ENCODE peak calls at places on chromosomes 2 and 18, in four cellular contexts. K is NCI-H2171 treated with DMSO at 0.1 percent for 48 hours; N is occipital lobe; L is stimulated activated naive B cell treated with anti-CD40 and anti-IgM and Interleukin-4, amounts not matched to agents 10 μg/mL and 1 μg/mL and 100 μg/mL, for 72 hours. J is an unnamed sample.

GRCh38 chr2:157874997-157875719 is 972 bp downstream of the ACVR1 start:
- DNase-seq in L (no peak), N (peak), K (peak), J (peak)

GRCh38 chr18:29853126-29853525 is 1189.4 kb downstream of the DSC3 start:
- DNase-seq in N (no peak), K (no peak), L (no peak), J (no peak)

GRCh38 chr2:6924918-6925194 is 7.6 kb downstream of the RNF144A start:
- DNase-seq in K (no peak), N (no peak), L (no peak), J (no peak)

GRCh38 chr18:59079264-59079972 is 60.3 kb upstream of the SEC11C start:
- DNase-seq in N (no peak), K (peak), L (no peak), J (no peak)

GRCh38 chr2:124001681-124002080 is 23.4 kb upstream of the CNTNAP5 start:
- DNase-seq in K (peak), L (no peak), N (no peak), J (no peak)

GRCh38 chr2:15074319-15074718 is 441.8 kb downstream of the LRATD1 start:
- DNase-seq in L (no peak), K (no peak), N (no peak), J (no peak)

GRCh38 chr18:25449046-25449445 is 97.1 kb upstream of the ZNF521 start:
- DNase-seq in L (no peak), N (no peak), K (no peak), J (no peak)

GRCh38 chr2:17426708-17427107 is 91.5 kb downstream of the RAD51AP2 start:
- DNase-seq in K (no peak), N (no peak), L (no peak), J (no peak)

GRCh38 chr2:2694751-2695150 is 363.7 kb upstream of the MYT1L start:
- DNase-seq in L (no peak), N (no peak), K (no peak), J (no peak)

GRCh38 chr2:172462393-172463381 is 35.3 kb downstream of the ITGA6 start:
- DNase-seq in K (no peak), L (peak), N (no peak), J (no peak)

GRCh38 chr2:99448556-99448955 is 41.3 kb downstream of the REV1 start:
- DNase-seq in K (no peak), L (no peak), N (no peak), J (no peak)

GRCh38 chr2:27407798-27408491 is 1.4 kb downstream of the PPM1G start:
- DNase-seq in K (peak), N (no peak), L (no peak), J (no peak)

GRCh38 chr2:59655809-59656208 is 897.6 kb downstream of the BCL11A start:
- DNase-seq in L (no peak), K (no peak), N (no peak), J (no peak)